ENCODE peak calls at places on chromosomes 4 and X, in eight cellular contexts. L, Z, S, K, Q, M, G and I are unnamed samples. For H3K4me1, the result is how much of the 10 kb centered on the place peaks cover.

GRCh38 chr4:73707918-73708577 is 32.3 kb upstream of the CXCL8 start:
- DNase-seq in L (peak), Z (peak), S (peak), K (no peak), Q (peak), M (no peak), G (peak), I (peak)

GRCh38 chr4:17719106-17719505 is 62.3 kb downstream of the FAM184B start:
- DNase-seq in L (no peak), Z (no peak), S (no peak), K (no peak), Q (no peak), M (no peak), G (no peak), I (no peak)

GRCh38 chr4:158200214-158200613 is 10.1 kb upstream of the TMEM144 start:
- DNase-seq in L (no peak), Z (no peak), S (no peak), K (no peak), Q (no peak), M (no peak), G (no peak), I (no peak)

GRCh38 chrX:38768079-38768478 is 33.2 kb upstream of the MID1IP1 start:
- DNase-seq in L (peak), Z (peak), S (no peak), K (no peak), Q (no peak), M (no peak), G (peak), I (peak)

GRCh38 chrX:119062750-119063374 is 9.9 kb upstream of the CT47C1 start:
- DNase-seq in L (peak), Z (peak), S (no peak), K (no peak), Q (no peak), M (no peak), G (peak), I (no peak)

GRCh38 chr4:39446842-39447573 is 11.7 kb downstream of the RPL9 start:
- DNase-seq in L (peak), Z (peak), S (peak), K (peak), Q (peak), M (peak), G (peak), I (peak)

GRCh38 chr4:172393220-172393619 is 580.0 kb downstream of the GALNTL6 start:
- DNase-seq in L (no peak), Z (no peak), S (no peak), K (no peak), Q (no peak), M (no peak), G (no peak), I (no peak)

GRCh38 chr4:138843611-138844010 is 172.0 kb upstream of the NOCT start:
- DNase-seq in L (no peak), Z (no peak), S (no peak), K (no peak), Q (no peak), M (no peak), G (no peak), I (no peak)

GRCh38 chr4:30295652-30296051 is 424.5 kb upstream of the PCDH7 start:
- DNase-seq in L (no peak), Z (no peak), S (no peak), K (peak), Q (no peak), M (no peak), G (no peak), I (no peak)

GRCh38 chr4:124206779-124207605 is 505.5 kb downstream of the ANKRD50 start:
- DNase-seq in L (no peak), Z (peak), S (no peak), K (no peak), Q (no peak), M (no peak), G (peak), I (no peak)

GRCh38 chr4:4869731-4870483 is 10.4 kb downstream of the MSX1 start:
- DNase-seq in L (no peak), Z (no peak), S (no peak), K (peak), Q (no peak), M (no peak), G (no peak), I (no peak)

GRCh38 chrX:57137481-57137880 is 284 bp upstream of the SPIN2A start:
- DNase-seq in L (no peak), Z (peak), S (no peak), K (no peak), Q (no peak), M (no peak), G (peak), I (no peak)

GRCh38 chr4:176611954-176612353 is 180.8 kb downstream of the VEGFC start:
- DNase-seq in L (no peak), Z (no peak), S (no peak), K (no peak), Q (no peak), M (no peak), G (no peak), I (no peak)

GRCh38 chr4:60683357-60683756 is 516.8 kb upstream of the ADGRL3 start:
- DNase-seq in L (no peak), Z (peak), S (no peak), K (no peak), Q (no peak), M (no peak), G (peak), I (no peak)

GRCh38 chr4:98643760-98644159 is 14.7 kb downstream of the TSPAN5 start:
- DNase-seq in L (no peak), Z (no peak), S (no peak), K (no peak), Q (no peak), M (no peak), G (no peak), I (no peak)
- H3K27ac ChIP-seq in L (no peak), Z (no peak), S (no peak), K (no peak), Q (no peak), M (peak), G (no peak), I (peak)

GRCh38 chrX:73825569-73825968 is 262.6 kb downstream of the CHIC1 start:
- DNase-seq in L (no peak), Z (no peak), S (no peak), K (no peak), Q (no peak), M (no peak), G (no peak), I (no peak)

GRCh38 chrX:73821921-73822559 is 259.0 kb downstream of the CHIC1 start:
- DNase-seq in L (no peak), Z (no peak), S (no peak), K (no peak), Q (no peak), M (no peak), G (no peak), I (no peak)

GRCh38 chrX:73823473-73824004 is 260.5 kb downstream of the CHIC1 start:
- DNase-seq in L (no peak), Z (no peak), S (no peak), K (no peak), Q (no peak), M (no peak), G (no peak), I (no peak)

GRCh38 chrX:73826996-73827395 is 264.0 kb downstream of the CHIC1 start:
- DNase-seq in L (no peak), Z (no peak), S (no peak), K (no peak), Q (no peak), M (no peak), G (no peak), I (no peak)

DNA sequence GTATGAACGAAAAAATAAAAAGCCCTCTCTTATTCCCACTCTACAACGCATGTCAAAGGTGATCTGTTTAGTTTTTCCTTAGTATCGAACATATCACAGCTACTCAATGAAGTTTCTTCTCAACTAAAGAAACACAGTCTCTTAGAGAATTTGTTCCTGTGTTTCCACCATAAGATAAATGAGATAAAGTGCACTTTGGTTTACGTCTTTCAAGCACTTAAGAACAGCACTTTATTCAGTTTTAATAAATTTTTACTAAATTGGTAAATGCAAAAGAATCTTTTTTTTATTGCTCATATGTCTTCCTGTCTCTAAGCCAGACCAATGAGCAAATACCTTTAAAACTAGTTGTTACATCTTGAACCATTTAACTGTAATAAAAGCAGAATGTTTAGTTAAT is 259.8 kb downstream of the CHIC1 start:
- DNase-seq in L (no peak), Z (no peak), S (no peak), K (no peak), Q (no peak), M (no peak), G (no peak), I (no peak)
- H3K4me1 ChIP-seq in L (under half), Z (under half), S (under half), K (under half), Q (under half), M (under half), G (under half), I (under half)

GRCh38 chr4:85745939-85746338 is 271.0 kb downstream of the ARHGAP24 start:
- DNase-seq in L (no peak), Z (no peak), S (no peak), K (no peak), Q (no peak), M (no peak), G (no peak), I (no peak)
- H3K27ac ChIP-seq in L (no peak), Z (no peak), S (no peak), K (no peak), Q (no peak), M (no peak), G (no peak), I (no peak)

DNA sequence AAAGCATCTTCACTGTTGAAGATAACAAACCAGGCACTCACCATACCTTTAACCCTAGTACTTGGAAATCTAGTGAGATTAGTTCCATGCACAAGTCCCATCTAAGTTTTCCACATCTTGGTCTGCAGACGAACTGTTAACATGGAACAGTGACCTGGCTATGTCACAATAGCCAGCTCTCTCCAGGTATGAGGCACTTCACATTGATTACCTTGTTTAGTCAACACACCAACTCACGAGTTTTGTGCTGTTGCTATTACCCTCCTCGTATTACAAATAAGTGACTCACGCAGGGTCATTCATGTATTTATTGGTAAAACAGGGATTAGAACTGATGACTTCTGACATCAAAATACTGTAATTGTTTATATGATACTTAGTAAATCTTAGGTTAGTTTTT is 36.4 kb upstream of the FRAS1 start:
- DNase-seq in L (no peak), Z (no peak), S (no peak), K (no peak), Q (no peak), M (no peak), G (no peak), I (no peak)
- H3K4me1 ChIP-seq in L (under half), Z (under half), S (under half), K (under half), Q (under half), M (under half), G (under half), I (under half)

GRCh38 chr4:84937381-84937977 is 29.0 kb downstream of the WDFY3 start:
- DNase-seq in L (no peak), Z (no peak), S (no peak), K (no peak), Q (no peak), M (no peak), G (no peak), I (peak)
- H3K27ac ChIP-seq in L (peak), Z (no peak), S (peak), K (no peak), Q (peak), M (no peak), G (no peak), I (peak)

DNA sequence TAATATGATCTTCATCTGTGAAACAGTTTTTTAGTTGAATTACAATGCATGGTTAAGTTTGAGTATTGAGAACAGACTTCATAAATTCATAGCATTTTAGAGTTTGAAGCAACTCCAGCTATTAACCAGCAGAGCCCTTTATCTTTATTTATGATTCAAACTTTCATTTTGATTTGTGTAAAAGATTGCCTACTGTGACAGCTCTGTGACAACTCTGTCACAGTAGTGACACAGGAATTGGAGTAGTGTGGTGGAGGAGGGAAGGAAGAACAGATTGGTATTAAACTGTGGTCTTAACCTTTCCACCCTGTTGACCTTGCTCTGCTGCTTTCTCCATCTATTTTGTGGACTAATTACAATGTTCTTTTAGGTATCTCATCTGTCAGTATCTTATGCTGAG is 86.5 kb downstream of the PDLIM5 start:
- DNase-seq in L (no peak), Z (no peak), S (no peak), K (no peak), Q (no peak), M (no peak), G (no peak), I (no peak)
- H3K4me1 ChIP-seq in L (under half), Z (under half), S (under half), K (under half), Q (half or more), M (under half), G (half or more), I (half or more)

DNA sequence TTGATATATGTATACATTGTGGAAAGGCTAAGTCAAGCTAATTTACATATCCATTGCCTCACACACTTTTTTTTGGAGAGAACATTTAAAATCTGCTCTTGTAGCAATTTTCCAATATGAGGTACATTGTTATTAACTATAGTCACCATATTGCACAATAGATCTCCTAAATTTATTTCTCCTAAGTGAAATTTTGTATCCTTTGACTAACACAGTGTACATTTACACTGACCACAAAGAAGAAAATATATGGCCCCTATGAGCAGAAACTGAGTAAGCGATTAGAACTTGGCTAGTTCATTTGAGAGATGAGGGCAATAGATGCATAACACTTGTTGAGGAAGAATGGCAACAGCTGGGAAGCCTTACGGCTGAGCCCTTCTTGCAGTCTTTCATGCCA is 20.3 kb upstream of the GUCY1B1 start:
- DNase-seq in L (no peak), Z (peak), S (no peak), K (no peak), Q (no peak), M (no peak), G (peak), I (no peak)
- H3K27ac ChIP-seq in L (no peak), Z (no peak), S (no peak), K (no peak), Q (no peak), M (no peak), G (no peak), I (no peak)